ENCODE peak calls at places on chromosomes 5 and 9, in six cellular contexts. B is A549, G is NB4, I is GM12878, E is K562, T is HepG2. R is an unnamed sample.

GRCh38 chr5:101306391-101307137 is 403.5 kb upstream of the ST8SIA4 start:
- DNase-seq in T (no peak), G (no peak), B (peak), I (no peak), E (no peak), R (no peak)

GRCh38 chr5:1177826-1178528 is 23.4 kb upstream of the SLC6A19 start:
- DNase-seq in B (no peak), T (no peak), E (no peak), G (no peak), I (no peak), R (no peak)

GRCh38 chr9:4591123-4591500 is 71.0 kb upstream of the PLPP6 start:
- DNase-seq in G (no peak), B (no peak), I (no peak), E (no peak), T (no peak), R (peak)

GRCh38 chr5:160419458-160420330 is 813 bp upstream of the SLU7 start:
- DNase-seq in G (no peak), E (no peak), I (no peak), T (no peak), B (no peak), R (no peak)

GRCh38 chr5:60223342-60223741 is 329.8 kb upstream of the PDE4D start:
- DNase-seq in I (no peak), E (no peak), T (no peak), G (no peak), B (no peak), R (no peak)

GRCh38 chr9:26264709-26265601 is 586.7 kb upstream of the TUSC1 start:
- DNase-seq in B (peak), I (no peak), T (no peak), G (no peak), E (no peak), R (peak)

GRCh38 chr9:88932766-88933165 is 58.5 kb upstream of the S1PR3 start:
- DNase-seq in T (no peak), G (no peak), I (no peak), E (peak), B (no peak), R (no peak)

GRCh38 chr9:107935931-107936330 is 446.4 kb upstream of the KLF4 start:
- DNase-seq in E (no peak), I (no peak), G (no peak), B (no peak), T (no peak), R (no peak)

GRCh38 chr9:113369583-113370140 is 7.1 kb downstream of the HDHD3 start:
- DNase-seq in I (no peak), G (no peak), T (no peak), E (no peak), B (no peak), R (no peak)

GRCh38 chr5:4345850-4346249 is 750.2 kb downstream of the IRX1 start:
- DNase-seq in E (no peak), B (no peak), G (no peak), T (no peak), I (no peak), R (no peak)

GRCh38 chr5:133441166-133441815 is 171.1 kb downstream of the FSTL4 start:
- DNase-seq in T (no peak), I (no peak), G (no peak), E (no peak), B (no peak), R (no peak)

GRCh38 chr9:15696979-15697378 is 144.1 kb downstream of the CCDC171 start:
- DNase-seq in B (no peak), T (no peak), I (no peak), E (no peak), G (no peak), R (no peak)

GRCh38 chr5:150412319-150413175 is at the start of gene CD74:
- DNase-seq in E (no peak), T (peak), B (no peak), I (peak), G (peak), R (peak)

GRCh38 chr9:15837079-15837679 is 284.3 kb downstream of the CCDC171 start:
- DNase-seq in T (peak), I (peak), E (peak), G (peak), B (peak), R (peak)

GRCh38 chr9:128190013-128190412 is 1.4 kb downstream of the CIZ1 start:
- DNase-seq in T (no peak), E (no peak), G (no peak), B (no peak), I (no peak), R (no peak)

GRCh38 chr9:100473271-100474081 is 527 bp downstream of the TMEFF1 start:
- DNase-seq in G (peak), T (no peak), E (peak), B (peak), I (no peak), R (peak)

GRCh38 chr5:56319281-56320242 is 86.4 kb upstream of the ANKRD55 start:
- DNase-seq in I (no peak), B (no peak), E (no peak), T (peak), G (peak), R (no peak)

GRCh38 chr9:89864257-89864656 is 259.4 kb downstream of the GADD45G start:
- DNase-seq in B (no peak), G (no peak), T (no peak), E (no peak), I (no peak), R (no peak)

GRCh38 chr9:108634669-108635462 is 220.9 kb downstream of the ACTL7B start:
- DNase-seq in E (no peak), G (no peak), T (no peak), I (no peak), B (peak), R (no peak)

GRCh38 chr5:13976867-13977479 is 32.5 kb upstream of the DNAH5 start:
- DNase-seq in E (no peak), I (no peak), T (peak), G (peak), B (peak), R (peak)

GRCh38 chr5:139639619-139640431 is 8.3 kb upstream of the CXXC5 start:
- DNase-seq in I (no peak), E (no peak), B (no peak), T (no peak), G (peak), R (no peak)

GRCh38 chr5:178380541-178381074 is 148.0 kb upstream of the PHYKPL start:
- DNase-seq in G (no peak), E (no peak), B (no peak), I (no peak), T (no peak), R (no peak)

GRCh38 chr9:73270967-73271722 is 119.5 kb downstream of the ANXA1 start:
- DNase-seq in T (peak), B (peak), I (no peak), E (no peak), G (peak), R (peak)

GRCh38 chr9:99859395-99859980 is 37.8 kb downstream of the NR4A3 start:
- DNase-seq in I (no peak), E (no peak), T (no peak), B (no peak), G (no peak), R (no peak)

GRCh38 chr9:121755581-121755980 is 104.1 kb downstream of the DAB2IP start:
- DNase-seq in I (no peak), G (no peak), B (no peak), E (no peak), T (no peak), R (no peak)

GRCh38 chr5:122701640-122702523 is 73.0 kb upstream of the SNX2 start:
- DNase-seq in B (no peak), T (no peak), I (peak), E (no peak), G (peak), R (no peak)

GRCh38 chr9:87122947-87123685 is 175.8 kb upstream of the GAS1 start:
- DNase-seq in B (no peak), G (no peak), E (no peak), I (no peak), T (no peak), R (peak)

GRCh38 chr5:107223066-107223465 is 447.7 kb downstream of the EFNA5 start:
- DNase-seq in I (no peak), G (no peak), E (no peak), T (no peak), B (no peak), R (no peak)

DNA sequence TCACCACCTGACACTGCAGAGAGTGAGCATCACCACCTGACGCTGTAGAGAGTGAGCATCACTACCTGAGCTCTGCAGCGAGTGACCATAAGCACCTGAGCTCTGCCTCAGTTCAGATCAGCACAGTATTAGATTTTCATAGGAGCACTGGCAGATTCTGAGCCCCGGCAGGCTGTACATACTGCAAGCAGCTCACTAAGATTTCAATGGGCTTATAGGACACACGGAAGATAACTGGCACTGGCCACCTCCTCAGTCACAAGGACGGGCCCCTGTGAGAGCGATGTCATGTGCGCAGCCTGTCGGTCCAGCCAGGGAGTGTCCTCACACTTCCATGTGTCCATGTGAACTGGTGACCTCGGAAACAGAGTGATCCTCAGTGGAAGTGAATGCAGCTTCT is 153.5 kb upstream of the IRX2 start:
- DNase-seq in I (no peak), G (no peak), T (no peak), E (no peak), B (no peak), R (no peak)
- TF ChIP-seq MYC in I (no peak), G (no peak), T (no peak), E (no peak), B (no peak), R (no peak)

GRCh38 chr5:90650767-90651166 is 92.2 kb downstream of the ADGRV1 start:
- DNase-seq in G (no peak), T (no peak), B (no peak), E (no peak), I (no peak), R (no peak)
- TF ChIP-seq CTCF in G (no peak), T (no peak), B (no peak), E (no peak), I (no peak), R (no peak)

GRCh38 chr5:95866431-95867063 is 44.0 kb upstream of the GLRX start:
- DNase-seq in E (no peak), T (no peak), I (no peak), B (no peak), G (no peak), R (no peak)

GRCh38 chr5:95871407-95871806 is 48.9 kb upstream of the GLRX start:
- DNase-seq in E (no peak), G (no peak), T (no peak), I (no peak), B (no peak), R (no peak)

GRCh38 chr5:95873351-95873750 is 50.8 kb upstream of the GLRX start:
- DNase-seq in T (no peak), E (no peak), I (no peak), B (no peak), G (no peak), R (no peak)

GRCh38 chr5:95872333-95873268 is 50.1 kb upstream of the GLRX start:
- DNase-seq in T (no peak), I (no peak), G (no peak), B (no peak), E (no peak), R (no peak)

DNA sequence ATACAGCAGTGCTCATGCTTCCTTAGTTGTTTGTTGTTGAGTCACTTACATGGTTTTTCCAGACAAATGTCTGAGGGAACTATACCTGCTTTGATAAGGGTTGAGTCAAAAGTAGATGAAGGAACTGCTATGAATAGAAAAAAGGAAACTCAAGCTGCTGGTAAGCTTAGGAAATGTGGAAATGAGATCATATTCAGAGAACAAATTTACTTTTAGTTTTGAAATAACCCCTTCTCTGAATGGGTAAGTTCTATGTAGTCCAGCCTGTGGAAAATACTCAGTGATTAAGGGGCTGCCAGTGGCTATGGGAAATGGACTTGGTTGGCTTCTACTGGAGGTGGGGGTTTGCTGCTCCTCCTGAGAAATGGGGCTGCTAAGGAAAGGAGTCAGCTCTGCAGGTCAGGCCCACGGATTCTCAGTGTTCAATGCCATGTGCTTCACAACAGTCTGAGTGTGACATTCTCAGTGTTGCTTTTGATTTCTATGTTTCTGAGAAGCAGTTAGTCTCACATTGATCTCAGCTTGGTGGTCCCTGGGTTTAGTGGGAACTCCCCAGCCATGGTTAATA is 47.7 kb upstream of the GLRX start:
- DNase-seq in G (peak), B (no peak), E (no peak), I (peak), T (peak), R (peak)
- TF ChIP-seq MYC in G (no peak), B (no peak), E (no peak), I (no peak), T (no peak), R (no peak)

GRCh38 chr5:77213601-77214000 is 3.1 kb downstream of the PDE8B start:
- DNase-seq in E (no peak), T (no peak), I (no peak), G (no peak), B (no peak), R (no peak)

GRCh38 chr5:77223653-77224052 is 13.2 kb downstream of the PDE8B start:
- DNase-seq in T (no peak), G (no peak), I (no peak), B (no peak), E (no peak), R (no peak)

GRCh38 chr5:77214151-77214550 is 3.7 kb downstream of the PDE8B start:
- DNase-seq in E (no peak), I (no peak), T (no peak), G (no peak), B (no peak), R (no peak)

GRCh38 chr5:77222722-77223121 is 12.2 kb downstream of the PDE8B start:
- DNase-seq in E (no peak), B (no peak), G (no peak), T (no peak), I (no peak), R (no peak)

GRCh38 chr5:77218263-77218662 is 7.8 kb downstream of the PDE8B start:
- DNase-seq in E (no peak), T (no peak), B (peak), I (no peak), G (no peak), R (no peak)
- TF ChIP-seq CTCF in E (no peak), T (no peak), B (peak), I (no peak), G (peak), R (peak)

DNA sequence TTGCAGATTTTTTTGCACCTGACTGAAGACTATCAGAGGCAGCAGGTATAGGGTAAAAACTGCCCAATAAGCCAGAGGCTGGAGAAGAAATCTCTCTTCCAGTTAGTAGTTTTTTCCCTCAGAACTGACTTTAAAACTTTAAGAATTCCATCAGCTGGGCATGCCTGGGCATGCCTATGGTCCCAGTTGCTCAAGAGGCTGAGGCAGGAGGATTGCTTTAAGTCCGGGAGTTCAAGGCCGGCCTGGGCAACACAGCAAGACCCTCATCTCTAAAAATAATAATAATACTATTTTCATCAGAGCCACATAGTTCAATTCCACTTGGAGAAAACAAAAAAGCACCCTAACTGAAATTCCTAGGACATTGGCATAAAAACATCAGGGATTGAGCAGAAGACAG is 30.3 kb downstream of the SUSD1 start:
- DNase-seq in E (no peak), G (no peak), T (no peak), I (no peak), B (no peak), R (no peak)
- TF ChIP-seq MYC in E (no peak), G (no peak), T (no peak), I (no peak), B (no peak), R (no peak)